ENCODE peak calls at places on chromosomes 4 and X, in six cellular contexts. I is CD4-positive, alpha-beta memory T cell; L is C1 segment of cervical spinal cord; B is MG63; G is EL; Y is activated CD8-positive, alpha-beta memory T cell treated with anti-CD3 and anti-CD28 coated beads for 48 hours. W is an unnamed sample.

GRCh38 chr4:119536572-119537528 is 91.8 kb downstream of the PDE5A start:
- DNase-seq in I (no peak), L (no peak), B (peak; percentile 38), G (peak; percentile 13), Y (no peak), W (peak; percentile 62)

GRCh38 chr4:60865238-60865637 is 334.9 kb upstream of the ADGRL3 start:
- DNase-seq in I (no peak), L (no peak), B (no peak), G (no peak), Y (no peak), W (peak; percentile 11)

GRCh38 chr4:111362891-111363290 is 740.0 kb upstream of the PITX2 start:
- DNase-seq in I (no peak), L (no peak), B (peak; percentile 20), G (peak; percentile 0), Y (no peak), W (peak; percentile 54)

GRCh38 chr4:149997881-149998421 is 80.3 kb upstream of the DCLK2 start:
- DNase-seq in I (no peak), L (no peak), B (peak; percentile 1), G (peak; percentile 45), Y (no peak), W (peak; percentile 70)

GRCh38 chr4:25089058-25089763 is 58.5 kb upstream of the LGI2 start:
- DNase-seq in I (no peak), L (no peak), B (no peak), G (no peak), Y (no peak), W (peak; percentile 12)

GRCh38 chrX:40685352-40685918 is 38.1 kb upstream of the CXorf38 start:
- DNase-seq in I (no peak), L (no peak), B (no peak), G (no peak), Y (no peak), W (no peak)

GRCh38 chr4:128349921-128350320 is 62.3 kb upstream of the PGRMC2 start:
- DNase-seq in I (no peak), L (no peak), B (peak; percentile 10), G (peak; percentile 93), Y (no peak), W (peak; percentile 94)

GRCh38 chrX:135596495-135596894 is 76.0 kb downstream of the INTS6L start:
- DNase-seq in I (peak; percentile 36), L (no peak), B (peak; percentile 27), G (peak; percentile 41), Y (no peak), W (peak; percentile 55)

W was measured in EH.